ENCODE peak calls at places on chromosomes 3 and 15, in six cellular contexts. X is mesenchymal stem cell, M is H9, E is IMR-90, C is neuronal stem cell, W is mesendoderm. B is an unnamed sample.

GRCh38 chr3:65210026-65210814 is 522.4 kb upstream of the ADAMTS9 start:
- DNase-seq in X (peak), M (no peak), E (no peak), C (no peak), W (no peak), B (no peak)

GRCh38 chr3:152964901-152965609 is 130.1 kb downstream of the P2RY1 start:
- DNase-seq in X (no peak), M (no peak), E (no peak), C (no peak), W (no peak), B (no peak)

GRCh38 chr3:149042766-149043386 is 43.5 kb downstream of the HLTF start:
- DNase-seq in X (peak), M (no peak), E (peak), C (no peak), W (no peak), B (no peak)

GRCh38 chr15:57611938-57612337 is 20.2 kb downstream of the MYZAP start:
- DNase-seq in X (no peak), M (no peak), E (no peak), C (no peak), W (peak), B (no peak)

GRCh38 chr15:65828566-65828965 is 36.5 kb upstream of the DENND4A start:
- DNase-seq in X (no peak), M (no peak), E (no peak), C (no peak), W (no peak), B (no peak)

GRCh38 chr3:197171481-197172067 is 126.8 kb downstream of the DLG1 start:
- DNase-seq in X (peak), M (no peak), E (peak), C (no peak), W (no peak), B (no peak)

GRCh38 chr3:86333636-86334035 is 657.3 kb downstream of the VGLL3 start:
- DNase-seq in X (no peak), M (no peak), E (no peak), C (no peak), W (no peak), B (no peak)

GRCh38 chr3:120049881-120050539 is 44.2 kb downstream of the GSK3B start:
- DNase-seq in X (no peak), M (no peak), E (no peak), C (no peak), W (no peak), B (no peak)

GRCh38 chr3:43034200-43034599 is 55.1 kb downstream of the GASK1A start:
- DNase-seq in X (no peak), M (no peak), E (no peak), C (no peak), W (no peak), B (no peak)

GRCh38 chr3:29186131-29186599 is 94.7 kb upstream of the RBMS3 start:
- DNase-seq in X (peak), M (no peak), E (peak), C (no peak), W (no peak), B (no peak)

GRCh38 chr3:56251343-56251945 is 216.8 kb downstream of the ERC2 start:
- DNase-seq in X (peak), M (no peak), E (peak), C (peak), W (peak), B (no peak)

GRCh38 chr3:188950832-188951489 is 220.8 kb upstream of the TPRG1 start:
- DNase-seq in X (peak), M (no peak), E (peak), C (no peak), W (no peak), B (no peak)

GRCh38 chr3:8837172-8837571 is 67.8 kb upstream of the OXTR start:
- DNase-seq in X (peak), M (no peak), E (peak), C (no peak), W (no peak), B (no peak)

GRCh38 chr3:126309162-126309561 is 48.0 kb downstream of the KLF15 start:
- DNase-seq in X (no peak), M (peak), E (no peak), C (no peak), W (no peak), B (no peak)

GRCh38 chr3:113844622-113845222 is 6.1 kb downstream of the GRAMD1C start:
- DNase-seq in X (peak), M (no peak), E (peak), C (peak), W (peak), B (no peak)

GRCh38 chr15:42444415-42445063 is 46.4 kb downstream of the ZNF106 start:
- DNase-seq in X (peak), M (peak), E (no peak), C (no peak), W (peak), B (no peak)

GRCh38 chr3:197000211-197000610 is 29.4 kb downstream of the MELTF start:
- DNase-seq in X (peak), M (peak), E (peak), C (no peak), W (no peak), B (no peak)

GRCh38 chr3:114838025-114838424 is 309.1 kb downstream of the ZBTB20 start:
- DNase-seq in X (no peak), M (no peak), E (no peak), C (no peak), W (no peak), B (no peak)

GRCh38 chr3:125479091-125479490 is 40.9 kb downstream of the SNX4 start:
- DNase-seq in X (no peak), M (no peak), E (peak), C (no peak), W (no peak), B (no peak)

GRCh38 chr15:29952245-29952644 is 130.0 kb upstream of the TJP1 start:
- DNase-seq in X (no peak), M (no peak), E (no peak), C (no peak), W (no peak), B (no peak)

GRCh38 chr15:81859737-81860516 is 185.9 kb downstream of the MEX3B start:
- DNase-seq in X (no peak), M (no peak), E (no peak), C (no peak), W (no peak), B (no peak)

GRCh38 chr15:37995461-37996347 is 61.3 kb downstream of the TMCO5A start:
- DNase-seq in X (peak), M (no peak), E (peak), C (peak), W (peak), B (no peak)

GRCh38 chr3:187966636-187967035 is 187.3 kb upstream of the LPP start:
- DNase-seq in X (no peak), M (no peak), E (no peak), C (no peak), W (no peak), B (no peak)

GRCh38 chr3:42498791-42499477 is 3.5 kb upstream of the VIPR1 start:
- DNase-seq in X (no peak), M (peak), E (no peak), C (no peak), W (no peak), B (peak)

GRCh38 chr3:86949850-86950249 is 41.1 kb downstream of the VGLL3 start:
- DNase-seq in X (no peak), M (no peak), E (peak), C (no peak), W (no peak), B (no peak)

GRCh38 chr3:107911337-107912000 is 179.4 kb downstream of the CD47 start:
- DNase-seq in X (no peak), M (no peak), E (no peak), C (no peak), W (no peak), B (no peak)

GRCh38 chr3:177960014-177960413 is 576.2 kb upstream of the KCNMB2 start:
- DNase-seq in X (peak), M (no peak), E (peak), C (no peak), W (no peak), B (no peak)

GRCh38 chr3:8845641-8846040 is 76.2 kb upstream of the OXTR start:
- DNase-seq in X (peak), M (no peak), E (peak), C (no peak), W (peak), B (no peak)

GRCh38 chr3:113210608-113211369 is 568 bp upstream of the BOC start:
- DNase-seq in X (peak), M (peak), E (no peak), C (no peak), W (peak), B (no peak)

GRCh38 chr15:80246425-80246894 is 5.6 kb downstream of the CTXND1 start:
- DNase-seq in X (no peak), M (no peak), E (peak), C (no peak), W (no peak), B (no peak)

DNA sequence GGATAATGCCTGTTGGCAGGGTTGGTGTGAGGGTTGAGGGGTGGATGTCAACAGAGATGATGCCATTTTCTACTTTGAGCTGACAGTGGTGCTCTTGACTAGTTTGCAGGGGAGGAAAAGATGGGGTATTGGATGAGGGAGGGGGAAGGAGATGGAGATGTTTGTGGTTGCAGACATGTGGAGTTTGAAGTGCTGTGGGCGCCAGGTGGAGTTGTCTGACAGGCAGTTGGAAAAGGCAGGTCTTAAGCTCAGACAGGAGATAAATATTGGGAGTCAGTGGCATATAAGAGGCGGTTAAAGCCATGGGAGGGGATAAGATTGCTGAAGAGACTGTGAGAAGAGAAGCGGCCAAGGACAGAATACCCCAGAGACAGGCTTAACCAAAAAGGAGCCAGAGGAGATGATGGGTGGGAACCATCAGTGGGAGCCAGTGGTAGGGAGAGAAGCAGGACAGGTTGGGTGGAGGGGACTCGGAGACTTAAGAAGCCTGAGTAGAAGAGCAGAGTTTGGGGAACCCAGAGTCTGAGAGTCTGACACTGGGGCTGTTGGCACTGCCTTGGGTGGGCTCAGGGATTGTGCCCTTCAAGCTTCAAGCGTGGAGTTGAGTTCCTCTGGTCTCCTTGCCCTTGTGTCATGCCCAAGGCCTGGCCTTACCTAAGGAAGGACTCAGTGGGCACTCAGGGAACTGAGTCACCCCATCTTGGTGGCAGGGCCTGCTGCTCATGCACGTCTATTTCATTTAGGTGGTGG is 13.9 kb downstream of the COPG1 start:
- DNase-seq in X (no peak), M (no peak), E (no peak), C (no peak), W (no peak), B (no peak)
- H2BK15ac ChIP-seq in X (no peak), M (no peak), E (no peak), C (no peak), W (no peak), B (no peak)

DNA sequence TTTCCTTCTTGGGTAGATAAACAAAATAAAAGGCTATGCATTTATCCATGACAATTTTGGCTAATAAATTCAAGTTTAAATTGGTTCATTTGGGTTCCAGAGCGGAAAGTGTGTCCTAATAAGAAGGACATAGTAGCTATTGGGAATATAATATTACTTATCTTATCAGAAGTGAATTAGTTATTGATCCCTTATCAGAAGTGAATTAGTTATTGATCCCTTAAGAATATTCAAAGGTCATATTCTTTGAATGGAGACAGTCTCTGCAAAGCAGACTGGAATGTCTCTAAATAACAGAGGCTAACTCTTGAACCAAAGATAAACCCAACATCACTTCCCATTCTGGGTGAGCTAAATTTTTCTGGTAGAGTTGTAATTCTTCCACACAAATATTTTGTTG is 290.7 kb upstream of the BCHE start:
- DNase-seq in X (no peak), M (no peak), E (no peak), C (no peak), W (no peak), B (no peak)
- H2BK15ac ChIP-seq in X (no peak), M (no peak), E (no peak), C (no peak), W (no peak), B (no peak)

GRCh38 chr15:101447168-101447533 is 42.4 kb downstream of the PCSK6 start:
- DNase-seq in X (no peak), M (no peak), E (no peak), C (no peak), W (no peak), B (no peak)
- H2BK15ac ChIP-seq in X (no peak), M (no peak), E (no peak), C (no peak), W (no peak), B (no peak)

GRCh38 chr15:98529205-98530145 is 118.9 kb upstream of the IGF1R start:
- DNase-seq in X (no peak), M (no peak), E (no peak), C (no peak), W (no peak), B (no peak)

GRCh38 chr15:98525625-98526024 is 122.7 kb upstream of the IGF1R start:
- DNase-seq in X (no peak), M (no peak), E (no peak), C (no peak), W (no peak), B (no peak)

GRCh38 chr15:98530570-98530969 is 117.8 kb upstream of the IGF1R start:
- DNase-seq in X (no peak), M (no peak), E (no peak), C (no peak), W (no peak), B (no peak)

GRCh38 chr15:98526094-98526493 is 122.2 kb upstream of the IGF1R start:
- DNase-seq in X (no peak), M (no peak), E (no peak), C (no peak), W (no peak), B (no peak)

GRCh38 chr15:98528056-98528725 is 120.1 kb upstream of the IGF1R start:
- DNase-seq in X (no peak), M (no peak), E (no peak), C (no peak), W (no peak), B (no peak)
- H2BK15ac ChIP-seq in X (no peak), M (no peak), E (no peak), C (no peak), W (no peak), B (no peak)

GRCh38 chr3:122563717-122564025 is 429 bp downstream of the PARP9 start:
- DNase-seq in X (peak), M (no peak), E (no peak), C (no peak), W (peak), B (no peak)
- H2BK15ac ChIP-seq in X (peak), M (no peak), E (peak), C (no peak), W (no peak), B (no peak)

GRCh38 chr3:16114381-16114916 is 60.0 kb upstream of the GALNT15 start:
- DNase-seq in X (no peak), M (no peak), E (no peak), C (no peak), W (no peak), B (no peak)
- H2BK15ac ChIP-seq in X (no peak), M (no peak), E (peak), C (no peak), W (no peak), B (no peak)

GRCh38 chr3:124439586-124439985 is 290.7 kb upstream of the UMPS start:
- DNase-seq in X (no peak), M (no peak), E (no peak), C (no peak), W (no peak), B (no peak)

GRCh38 chr3:124431585-124431984 is 298.7 kb upstream of the UMPS start:
- DNase-seq in X (no peak), M (no peak), E (no peak), C (no peak), W (no peak), B (no peak)

GRCh38 chr3:124429129-124429815 is 301.0 kb upstream of the UMPS start:
- DNase-seq in X (peak), M (no peak), E (peak), C (no peak), W (peak), B (no peak)

GRCh38 chr3:124438813-124439212 is 291.4 kb upstream of the UMPS start:
- DNase-seq in X (no peak), M (peak), E (no peak), C (no peak), W (no peak), B (no peak)

GRCh38 chr3:124434176-124434575 is 296.1 kb upstream of the UMPS start:
- DNase-seq in X (no peak), M (no peak), E (no peak), C (no peak), W (no peak), B (no peak)
- H2BK15ac ChIP-seq in X (no peak), M (no peak), E (no peak), C (no peak), W (no peak), B (no peak)

GRCh38 chr3:124147429-124147828 is 155.5 kb upstream of the ROPN1 start:
- DNase-seq in X (no peak), M (no peak), E (no peak), C (no peak), W (no peak), B (no peak)
- H2BK15ac ChIP-seq in X (no peak), M (no peak), E (no peak), C (no peak), W (no peak), B (no peak)

GRCh38 chr15:86066174-86066829 is 13.4 kb upstream of the AGBL1 start:
- DNase-seq in X (no peak), M (no peak), E (no peak), C (no peak), W (no peak), B (no peak)
- H2BK15ac ChIP-seq in X (no peak), M (no peak), E (no peak), C (peak), W (no peak), B (no peak)

B was measured in H1.